ENCODE peak calls at places on chromosomes 6 and 20, in ten cellular contexts. A, U, L, C, D, J, O, Y, N and Z are unnamed samples.
A peak's percentile ranks its signal among the peaks of the same experiment; 100 is the strongest.

GRCh38 chr6:90415178-90415577 is 118.5 kb upstream of the BACH2 start:
- DNase-seq in A (no peak), U (no peak), L (no peak), C (no peak), D (no peak), J (no peak), O (no peak), Y (peak; percentile 30), N (no peak), Z (no peak)

GRCh38 chr20:63087236-63087871 is 80.6 kb upstream of the BHLHE23 start:
- DNase-seq in A (no peak), U (no peak), L (no peak), C (peak; percentile 6), D (peak; percentile 42), J (no peak), O (no peak), Y (peak; percentile 36), N (peak; percentile 12), Z (no peak)

GRCh38 chr6:100194535-100194934 is 200.5 kb upstream of the MCHR2 start:
- DNase-seq in A (no peak), U (no peak), L (no peak), C (no peak), D (no peak), J (no peak), O (peak; percentile 35), Y (no peak), N (no peak), Z (peak; percentile 36)

GRCh38 chr6:150072201-150072600 is 3.3 kb upstream of the ULBP3 start:
- DNase-seq in A (peak; percentile 76), U (no peak), L (peak; percentile 92), C (peak; percentile 40), D (peak; percentile 71), J (no peak), O (peak; percentile 54), Y (peak; percentile 85), N (peak; percentile 89), Z (no peak)

GRCh38 chr6:43724914-43725642 is 37.5 kb upstream of the MRPS18A start:
- DNase-seq in A (no peak), U (peak; percentile 82), L (peak; percentile 91), C (no peak), D (peak; percentile 87), J (no peak), O (peak; percentile 92), Y (no peak), N (peak; percentile 95), Z (peak; percentile 99)

GRCh38 chr20:62860924-62861691 is 514 bp downstream of the TCFL5 start:
- DNase-seq in A (peak; percentile 29), U (no peak), L (no peak), C (no peak), D (no peak), J (peak; percentile 65), O (peak; percentile 25), Y (peak; percentile 67), N (peak; percentile 43), Z (peak; percentile 26)

GRCh38 chr20:43949741-43950618 is 35.3 kb downstream of the TOX2 start:
- DNase-seq in A (no peak), U (no peak), L (peak; percentile 52), C (no peak), D (peak; percentile 79), J (no peak), O (peak; percentile 35), Y (no peak), N (no peak), Z (peak; percentile 86)

GRCh38 chr6:22025468-22026159 is 271.2 kb downstream of the PRL start:
- DNase-seq in A (peak; percentile 73), U (peak; percentile 87), L (no peak), C (peak; percentile 43), D (no peak), J (peak; percentile 87), O (peak; percentile 99), Y (peak; percentile 88), N (peak; percentile 37), Z (peak; percentile 56)

DNA sequence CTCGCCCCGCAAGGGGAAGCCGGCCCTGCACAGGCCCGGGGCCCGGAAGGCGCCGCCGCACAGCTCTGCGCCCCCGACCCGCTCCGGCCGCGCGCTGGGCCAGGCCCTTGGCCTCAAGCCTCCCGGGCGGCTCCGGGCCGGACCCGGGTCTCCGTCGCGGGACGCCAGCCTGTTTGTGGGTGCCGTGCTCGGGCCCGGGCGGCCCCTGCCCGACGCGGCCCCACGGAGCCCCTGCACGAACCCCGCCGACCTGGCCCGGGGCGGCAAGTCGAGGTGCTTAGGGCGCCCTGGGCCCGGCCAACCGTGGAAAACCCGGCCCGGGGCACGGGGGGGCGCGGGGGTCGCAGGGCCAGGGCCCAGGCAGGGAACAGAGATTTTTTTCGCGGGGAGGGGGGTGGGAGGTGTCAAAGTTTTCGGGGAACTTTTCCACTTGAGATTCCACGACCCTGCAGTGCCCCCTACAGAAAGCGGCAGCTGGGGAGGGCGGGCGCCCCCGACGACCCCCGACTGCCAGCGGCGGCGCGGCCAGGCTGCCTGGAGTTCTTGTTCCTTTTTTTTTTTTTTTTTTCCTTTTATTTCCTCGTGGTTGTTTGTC is 805 bp upstream of the STX16 start:
- DNase-seq in A (no peak), U (no peak), L (no peak), C (no peak), D (peak; percentile 69), J (peak; percentile 55), O (peak; percentile 24), Y (peak; percentile 75), N (peak; percentile 44), Z (no peak)
- TF ChIP-seq CTCF in A (peak; percentile 85), U (no peak), L (no peak), C (no peak), D (no peak), J (no peak), O (no peak), Y (no peak), N (no peak), Z (no peak)

DNA sequence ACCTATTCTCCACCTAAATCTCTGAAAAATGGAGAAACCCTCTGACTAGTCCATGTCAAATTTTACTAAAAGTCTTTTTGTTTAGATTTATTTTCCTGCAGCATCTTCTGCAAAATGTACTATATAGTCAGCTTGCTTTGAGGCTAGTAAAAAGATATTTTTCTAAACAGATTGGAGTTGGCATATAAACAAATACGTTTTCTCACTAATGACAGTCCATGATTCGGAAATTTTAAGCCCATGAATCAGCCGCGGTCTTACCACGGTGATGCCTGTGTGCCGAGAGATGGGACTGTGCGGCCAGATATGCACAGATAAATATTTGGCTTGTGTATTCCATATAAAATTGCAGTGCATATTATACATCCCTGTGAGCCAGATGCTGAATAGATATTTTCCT is 3.2 kb downstream of the FOXC1 start:
- DNase-seq in A (no peak), U (no peak), L (no peak), C (no peak), D (no peak), J (no peak), O (peak; percentile 75), Y (peak; percentile 36), N (no peak), Z (peak; percentile 27)
- H3K4me3 ChIP-seq in A (peak overlapping the region; percentile 83), U (peak overlapping the region; percentile 62), L (no peak overlapping the region), C (peak overlapping the region; percentile 71), D (peak overlapping the region; percentile 81), J (no peak overlapping the region), O (peak overlapping the region; percentile 76), Y (peak overlapping the region; percentile 80), N (peak overlapping the region; percentile 41), Z (peak overlapping the region; percentile 10)

DNA sequence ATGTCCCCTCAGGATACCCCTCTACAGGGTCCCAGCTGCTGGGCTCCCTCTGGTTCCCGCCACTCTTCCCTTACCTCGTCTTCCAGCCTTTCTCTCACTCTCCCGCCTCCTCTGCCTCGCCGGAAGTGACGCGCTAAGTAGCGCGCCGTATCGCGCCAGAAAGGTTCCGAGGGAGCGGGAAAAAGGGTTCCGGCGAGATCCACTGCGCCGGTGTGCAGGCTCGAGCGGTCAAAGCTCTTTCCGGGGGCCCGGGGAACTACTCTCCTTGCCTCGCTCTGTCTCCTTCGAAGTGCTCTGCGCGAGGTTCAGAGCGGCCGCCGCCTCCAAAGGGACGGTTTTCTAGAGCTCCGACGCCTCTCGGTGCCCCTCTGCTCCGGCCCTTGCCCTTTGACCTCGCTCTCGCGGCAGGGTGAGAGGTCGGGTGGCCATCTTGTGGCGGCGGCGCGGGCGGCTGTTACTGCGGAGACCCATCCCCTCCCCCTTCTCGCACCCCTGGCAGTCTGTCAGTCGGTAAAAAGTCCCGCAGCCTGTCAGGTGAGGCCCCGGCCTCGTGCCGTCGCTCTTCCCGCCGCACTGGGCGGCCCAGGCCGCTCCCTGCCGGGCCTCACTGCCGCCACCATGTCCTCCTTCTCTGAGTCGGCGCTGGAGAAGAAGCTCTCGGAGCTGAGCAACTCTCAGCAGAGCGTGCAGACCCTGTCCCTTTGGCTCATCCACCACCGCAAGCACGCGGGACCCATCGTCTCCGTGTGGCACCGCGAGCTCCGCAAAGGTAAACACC is at the start of the genes RPRD1B and TTI1:
- DNase-seq in A (peak; percentile 90), U (peak; percentile 89), L (peak; percentile 93), C (peak; percentile 91), D (peak; percentile 94), J (peak; percentile 94), O (peak; percentile 85), Y (peak; percentile 96), N (peak; percentile 92), Z (peak; percentile 89)
- TF ChIP-seq CTCF in A (no peak), U (no peak), L (no peak), C (no peak), D (no peak), J (no peak), O (no peak), Y (no peak), N (no peak), Z (no peak)

GRCh38 chr6:1594495-1595200 is 15.1 kb upstream of the FOXC1 start:
- DNase-seq in A (no peak), U (no peak), L (no peak), C (no peak), D (no peak), J (no peak), O (no peak), Y (peak; percentile 44), N (no peak), Z (no peak)

GRCh38 chr6:1597924-1598323 is 11.8 kb upstream of the FOXC1 start:
- DNase-seq in A (no peak), U (no peak), L (no peak), C (no peak), D (no peak), J (no peak), O (no peak), Y (no peak), N (no peak), Z (peak; percentile 58)

GRCh38 chr6:1595271-1596087 is 14.2 kb upstream of the FOXC1 start:
- DNase-seq in A (no peak), U (no peak), L (no peak), C (no peak), D (no peak), J (no peak), O (no peak), Y (peak; percentile 61), N (no peak), Z (no peak)

GRCh38 chr6:1597121-1597744 is 12.5 kb upstream of the FOXC1 start:
- DNase-seq in A (no peak), U (no peak), L (no peak), C (no peak), D (no peak), J (no peak), O (no peak), Y (peak; percentile 90), N (no peak), Z (no peak)

DNA sequence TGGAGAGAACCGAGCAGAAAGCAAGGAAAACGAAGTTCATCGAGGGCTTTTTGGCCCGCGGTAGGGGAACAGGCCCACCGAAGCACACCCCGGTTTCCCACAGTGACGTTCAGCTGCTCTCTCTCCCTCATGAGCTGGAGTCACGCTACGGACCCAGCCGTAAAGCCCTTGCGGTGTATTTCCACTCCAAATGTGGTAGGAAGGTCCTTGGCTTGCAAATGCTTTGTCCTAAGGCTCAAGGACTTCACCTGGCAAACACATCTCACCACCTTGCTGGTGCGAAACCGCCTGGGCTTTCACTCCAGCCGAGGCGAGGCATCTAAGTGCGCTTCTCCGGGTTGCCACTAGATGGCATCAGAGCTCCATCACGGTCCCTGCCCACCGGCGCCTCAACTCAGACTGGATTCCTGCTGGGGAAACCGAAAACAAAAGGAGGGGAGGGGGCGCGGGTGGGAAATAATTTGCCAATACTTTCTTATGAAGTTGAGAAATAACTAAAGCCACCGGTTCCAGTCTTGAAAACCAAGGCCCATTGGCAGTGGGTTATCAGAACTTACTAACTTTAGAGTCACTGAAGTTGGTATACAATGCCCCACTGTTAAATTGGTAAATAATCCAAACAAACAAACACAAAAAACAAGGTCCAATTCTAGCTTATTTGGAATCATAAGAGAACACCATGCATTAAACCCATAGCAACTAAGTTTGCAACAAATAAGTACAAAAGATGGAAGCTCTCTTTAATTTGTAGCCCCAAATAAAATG is 13.4 kb upstream of the FOXC1 start:
- DNase-seq in A (peak; percentile 43), U (peak; percentile 50), L (peak; percentile 69), C (peak; percentile 54), D (peak; percentile 72), J (peak; percentile 80), O (no peak), Y (peak; percentile 94), N (peak; percentile 71), Z (peak; percentile 52)
- H3K4me3 ChIP-seq in A (no peak overlapping the region), U (peak overlapping the region; percentile 6), L (peak overlapping the region; percentile 8), C (peak overlapping the region; percentile 31), D (peak overlapping the region; percentile 43), J (no peak overlapping the region), O (peak overlapping the region; percentile 38), Y (peak overlapping the region; percentile 72), N (no peak overlapping the region), Z (no peak overlapping the region)